ENCODE peak calls at places on chromosome 4, in nine cellular contexts. G is NCI-H2029; Z is WTC11; H is anterior cingulate cortex; L is breast epithelium; K is central memory CD4-positive, alpha-beta T cell; V is hepatocyte; O is left cardiac atrium; U is GM23248. W is an unnamed sample.

GRCh38 chr4:25911356-25911755 is 2.7 kb upstream of the SMIM20 start:
- DNase-seq in U (no peak), G (no peak), O (no peak), V (no peak), Z (no peak), K (no peak), L (no peak), H (no peak), W (no peak)

GRCh38 chr4:184471872-184472539 is 2.3 kb downstream of the IRF2 start:
- DNase-seq in O (no peak), K (peak), G (no peak), H (peak), Z (no peak), V (peak), U (peak), L (no peak), W (no peak)

GRCh38 chr4:163816494-163816893 is 322.0 kb downstream of the TMA16 start:
- DNase-seq in V (no peak), Z (no peak), K (no peak), U (no peak), G (no peak), H (no peak), L (no peak), O (no peak), W (no peak)

GRCh38 chr4:151043803-151044535 is 28.9 kb upstream of the LRBA start:
- DNase-seq in O (no peak), Z (no peak), K (no peak), V (no peak), U (peak), H (no peak), L (no peak), G (no peak), W (no peak)

GRCh38 chr4:19776021-19776459 is 475.7 kb upstream of the SLIT2 start:
- DNase-seq in H (no peak), O (peak), U (peak), K (no peak), L (no peak), Z (no peak), V (peak), G (peak), W (no peak)

GRCh38 chr4:15488658-15489470 is 19.2 kb downstream of the CC2D2A start:
- DNase-seq in O (no peak), U (peak), Z (no peak), V (no peak), G (no peak), H (no peak), K (no peak), L (no peak), W (no peak)

GRCh38 chr4:141486375-141486997 is 149.9 kb upstream of the IL15 start:
- DNase-seq in Z (no peak), U (peak), V (peak), H (no peak), K (no peak), L (no peak), G (no peak), O (no peak), W (no peak)

GRCh38 chr4:141501395-141501794 is 135.0 kb upstream of the IL15 start:
- DNase-seq in L (no peak), O (no peak), H (no peak), K (no peak), V (no peak), U (peak), G (no peak), Z (no peak), W (no peak)

W was measured in iPS DF 19.7.